ENCODE peak calls at places on chromosome 10, in seven cellular contexts. M is transverse colon, F is OCI-LY7, B is left ventricle myocardium inferior, R is HCT116, U is psoas muscle, P is adrenal gland. S is an unnamed sample.

GRCh38 chr10:119006451-119007210 is 22.9 kb upstream of the NANOS1 start:
- DNase-seq in M (peak; percentile 61), F (no peak), B (no peak), R (no peak), U (peak; percentile 86), P (peak; percentile 91), S (no peak)

GRCh38 chr10:128530301-128530700 is 404.1 kb upstream of the MKI67 start:
- DNase-seq in M (no peak), F (peak; percentile 4), B (no peak), R (peak; percentile 15), U (no peak), P (no peak), S (no peak)

GRCh38 chr10:3806603-3807002 is 21.6 kb upstream of the KLF6 start:
- DNase-seq in M (peak; percentile 83), F (peak; percentile 42), B (no peak), R (no peak), U (no peak), P (no peak), S (peak; percentile 62)

GRCh38 chr10:89785095-89785494 is 83.7 kb downstream of the KIF20B start:
- DNase-seq in M (no peak), F (no peak), B (no peak), R (no peak), U (no peak), P (no peak), S (no peak)

GRCh38 chr10:71397340-71398212 is 856 bp downstream of the CDH23 start:
- DNase-seq in M (no peak), F (no peak), B (no peak), R (no peak), U (no peak), P (no peak), S (no peak)

GRCh38 chr10:117680611-117681010 is 138.1 kb downstream of the EMX2 start:
- DNase-seq in M (no peak), F (no peak), B (no peak), R (no peak), U (no peak), P (no peak), S (no peak)

GRCh38 chr10:127774771-127775559 is 38.0 kb downstream of the FOXI2 start:
- DNase-seq in M (no peak), F (no peak), B (no peak), R (no peak), U (no peak), P (no peak), S (no peak)

GRCh38 chr10:15222511-15222910 is 54.0 kb upstream of the NMT2 start:
- DNase-seq in M (no peak), F (no peak), B (no peak), R (no peak), U (no peak), P (no peak), S (no peak)

GRCh38 chr10:105149371-105149871 is 508.3 kb downstream of the SORCS3 start:
- DNase-seq in M (no peak), F (no peak), B (no peak), R (no peak), U (no peak), P (no peak), S (no peak)

GRCh38 chr10:61973169-61973568 is 71.7 kb downstream of the ARID5B start:
- DNase-seq in M (no peak), F (no peak), B (no peak), R (no peak), U (no peak), P (no peak), S (no peak)

GRCh38 chr10:61971016-61971350 is 69.5 kb downstream of the ARID5B start:
- DNase-seq in M (no peak), F (no peak), B (no peak), R (no peak), U (no peak), P (no peak), S (no peak)

GRCh38 chr10:61975107-61975932 is 73.8 kb downstream of the ARID5B start:
- DNase-seq in M (no peak), F (peak; percentile 58), B (no peak), R (no peak), U (no peak), P (no peak), S (no peak)

GRCh38 chr10:61974611-61975010 is 73.1 kb downstream of the ARID5B start:
- DNase-seq in M (peak; percentile 51), F (peak; percentile 77), B (peak; percentile 53), R (no peak), U (peak; percentile 58), P (peak; percentile 54), S (no peak)

GRCh38 chr10:61973923-61974322 is 72.4 kb downstream of the ARID5B start:
- DNase-seq in M (no peak), F (peak; percentile 62), B (no peak), R (no peak), U (no peak), P (no peak), S (no peak)
- H3K4me1 ChIP-seq in M (peaks cover 24% of the 10 kb centered on the region), F (peaks cover 80% of the 10 kb centered on the region), B (peaks cover 57% of the 10 kb centered on the region), R (peaks cover 2% of the 10 kb centered on the region), U (peaks cover 40% of the 10 kb centered on the region), P (peaks cover 18% of the 10 kb centered on the region), S (peaks cover 26% of the 10 kb centered on the region)

GRCh38 chr10:43808136-43808535 is 159.5 kb upstream of the ZNF32 start:
- DNase-seq in M (no peak), F (no peak), B (no peak), R (no peak), U (no peak), P (no peak), S (no peak)
- TF ChIP-seq CTCF in M (no peak), F (no peak), B (no peak), R (no peak), U (no peak), P (no peak), S (no peak)

DNA sequence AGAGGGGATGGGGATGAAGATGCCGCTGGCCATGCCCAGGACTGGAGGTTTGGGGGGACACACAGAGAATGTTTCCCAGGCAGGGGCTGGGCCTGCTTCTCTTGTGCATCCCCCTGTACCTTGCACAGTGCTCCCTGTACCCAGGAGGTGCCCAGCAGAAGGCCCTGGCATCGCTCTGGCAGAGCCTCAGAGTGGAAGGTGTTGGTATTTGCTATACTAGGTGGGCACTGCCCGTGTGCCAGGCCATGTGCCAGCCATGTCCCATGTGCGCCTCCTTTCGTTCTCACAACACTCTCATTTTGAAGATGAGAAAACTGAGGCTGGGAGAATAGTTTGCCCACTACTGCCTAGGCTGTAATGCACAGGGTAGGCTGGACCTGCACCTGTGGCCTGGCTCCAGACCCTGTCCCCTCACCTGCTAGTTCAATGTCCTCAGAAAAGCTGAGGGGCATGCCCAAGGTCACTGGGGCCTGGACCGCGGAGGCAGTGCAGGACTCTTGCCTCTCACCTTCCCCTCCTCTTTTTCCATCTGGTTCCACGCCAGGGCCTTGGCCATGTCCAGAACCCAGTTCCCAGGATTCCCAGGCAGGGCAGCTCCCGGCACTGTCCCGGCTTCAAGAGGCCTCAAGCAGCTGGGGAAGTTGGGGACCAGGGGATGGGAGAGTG is 64.7 kb downstream of the GOLGA7B start:
- DNase-seq in M (no peak), F (no peak), B (no peak), R (no peak), U (no peak), P (no peak), S (peak; percentile 26)
- H3K27ac ChIP-seq in M (no peak overlapping the region), F (no peak overlapping the region), B (no peak overlapping the region), R (no peak overlapping the region), U (no peak overlapping the region), P (no peak overlapping the region), S (no peak overlapping the region)

DNA sequence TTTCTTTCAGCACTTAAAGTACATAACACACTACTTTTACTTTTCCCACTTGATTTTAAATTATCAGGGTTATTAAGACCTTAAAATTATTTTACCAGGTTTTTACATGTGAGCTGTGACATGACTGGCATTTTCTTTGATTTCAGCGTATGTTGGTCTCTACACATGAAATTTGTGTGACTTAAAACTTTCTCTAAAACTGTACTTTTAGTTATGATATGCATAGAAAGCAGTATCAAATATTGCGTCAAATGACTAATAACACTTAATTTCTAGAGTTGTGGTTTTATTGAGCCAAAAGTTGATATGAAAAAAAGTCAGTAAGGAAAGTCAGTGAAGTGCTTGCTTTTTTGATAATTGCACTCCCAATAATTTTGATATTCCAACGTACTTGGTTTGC is 3.1 kb downstream of the PTEN start:
- DNase-seq in M (no peak), F (no peak), B (no peak), R (no peak), U (no peak), P (no peak), S (no peak)
- H3K4me1 ChIP-seq in M (peaks cover 27% of the 10 kb centered on the region), F (peaks cover 25% of the 10 kb centered on the region), B (peaks cover 88% of the 10 kb centered on the region), R (peaks cover 12% of the 10 kb centered on the region), U (peaks cover 36% of the 10 kb centered on the region), P (no peaks in the 10 kb centered on the region), S (peaks cover 38% of the 10 kb centered on the region)

DNA sequence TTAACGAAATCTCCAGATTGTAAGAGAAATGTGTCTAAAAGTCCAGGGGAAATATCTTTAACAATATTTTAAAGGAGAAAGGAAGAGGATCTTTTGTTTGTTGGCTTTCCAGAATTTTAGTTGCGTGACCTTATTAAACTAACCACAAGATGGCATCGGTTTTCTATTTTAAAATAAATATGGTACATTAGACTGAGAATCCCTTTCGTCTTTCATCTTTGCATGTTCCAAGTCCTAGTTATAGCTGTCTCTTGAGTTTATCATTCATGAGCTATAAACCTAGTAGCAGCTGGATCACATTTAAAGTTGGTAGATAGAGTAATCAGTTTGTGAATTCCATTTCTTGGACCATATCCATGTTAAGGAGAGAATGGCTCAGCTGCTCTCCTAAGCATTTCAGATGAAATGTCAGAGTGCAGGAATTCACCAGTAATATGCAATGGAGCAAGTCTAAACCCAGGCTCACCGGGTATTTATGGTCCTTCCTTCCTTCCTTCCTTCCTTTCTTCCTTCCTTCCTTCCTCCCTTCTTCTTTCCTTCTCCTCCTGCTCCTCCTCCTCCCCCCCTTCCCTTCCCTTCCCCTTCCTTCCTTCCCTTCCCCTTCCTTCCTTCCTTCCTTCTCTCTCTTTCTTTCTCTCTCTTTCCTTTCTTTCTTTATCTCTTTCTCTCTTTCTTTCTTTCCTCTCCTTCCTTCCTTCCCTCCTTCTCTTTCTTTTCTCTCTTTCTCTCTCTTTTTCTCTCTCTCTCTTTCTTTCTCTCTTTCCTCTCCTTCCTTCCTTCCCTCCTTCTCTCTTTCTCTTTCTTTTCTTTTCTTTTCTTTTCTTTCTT is 57.8 kb upstream of the RAB18 start:
- DNase-seq in M (no peak), F (peak; percentile 40), B (no peak), R (peak; percentile 23), U (no peak), P (no peak), S (no peak)
- TF ChIP-seq CTCF in M (peak; percentile 30), F (peak; percentile 76), B (peak; percentile 59), R (peak; percentile 37), U (peak; percentile 50), P (peak; percentile 42), S (peak; percentile 49)

DNA sequence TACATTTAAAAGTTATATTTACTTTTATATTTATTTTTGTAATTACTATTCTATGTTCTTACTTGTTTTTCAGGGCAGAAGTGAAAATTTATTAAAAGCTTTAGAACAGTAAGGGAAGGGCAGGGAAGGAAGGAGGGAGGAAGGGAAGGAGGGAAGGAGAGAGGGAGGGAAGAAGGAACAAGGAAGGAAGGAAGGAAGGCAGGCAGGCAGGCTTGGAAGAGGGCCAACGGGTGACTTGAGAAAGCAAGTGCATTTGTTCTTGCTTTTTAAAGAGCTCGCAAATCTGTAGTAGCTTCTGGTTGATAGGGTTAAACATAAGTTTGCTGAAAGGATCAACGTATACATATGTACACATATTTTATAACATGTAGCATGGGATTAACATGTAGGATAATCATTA is 725.3 kb upstream of the FZD8 start:
- DNase-seq in M (no peak), F (no peak), B (no peak), R (no peak), U (no peak), P (no peak), S (no peak)
- H3K27ac ChIP-seq in M (no peak overlapping the region), F (no peak overlapping the region), B (no peak overlapping the region), R (no peak overlapping the region), U (no peak overlapping the region), P (no peak overlapping the region), S (no peak overlapping the region)

GRCh38 chr10:110216942-110217341 is 9.5 kb downstream of the MXI1 start:
- DNase-seq in M (no peak), F (no peak), B (no peak), R (no peak), U (no peak), P (no peak), S (no peak)
- H3K4me1 ChIP-seq in M (peaks cover 43% of the 10 kb centered on the region), F (peaks cover 50% of the 10 kb centered on the region), B (peaks cover 100% of the 10 kb centered on the region), R (peaks cover 11% of the 10 kb centered on the region), U (peaks cover 34% of the 10 kb centered on the region), P (peaks cover 15% of the 10 kb centered on the region), S (peaks cover 42% of the 10 kb centered on the region)